ENCODE peak calls at places on chromosomes 5 and 9, in five cellular contexts. One of them, this sample, is unnamed.

GRCh38 chr5:16179936-16180788 is 571 bp upstream of the MARCHF11 start:
- DNase-seq in sigmoid colon: no peak
- DNase-seq in ovary: no peak
- DNase-seq in transverse colon: no peak
- DNase-seq in suprapubic skin: no peak
- DNase-seq in this sample: no peak

GRCh38 chr9:27088981-27089380 is 20.0 kb upstream of the TEK start:
- DNase-seq in sigmoid colon: no peak
- DNase-seq in ovary: no peak
- DNase-seq in transverse colon: no peak
- DNase-seq in suprapubic skin: no peak
- DNase-seq in this sample: no peak

GRCh38 chr5:139847790-139848507 is 52.3 kb downstream of the PSD2 start:
- DNase-seq in sigmoid colon: peak
- DNase-seq in ovary: peak
- DNase-seq in transverse colon: peak
- DNase-seq in suprapubic skin: peak
- DNase-seq in this sample: peak

GRCh38 chr9:85603920-85604319 is 137.8 kb downstream of the AGTPBP1 start:
- DNase-seq in sigmoid colon: no peak
- DNase-seq in ovary: no peak
- DNase-seq in transverse colon: no peak
- DNase-seq in suprapubic skin: no peak
- DNase-seq in this sample: no peak

GRCh38 chr5:93591323-93591945 is 8.4 kb downstream of the NR2F1 start:
- DNase-seq in sigmoid colon: no peak
- DNase-seq in ovary: no peak
- DNase-seq in transverse colon: no peak
- DNase-seq in suprapubic skin: no peak
- DNase-seq in this sample: no peak

GRCh38 chr9:114289106-114289505 is 33.8 kb upstream of the ORM1 start:
- DNase-seq in sigmoid colon: peak
- DNase-seq in ovary: peak
- DNase-seq in transverse colon: peak
- DNase-seq in suprapubic skin: peak
- DNase-seq in this sample: no peak

GRCh38 chr9:137313326-137313920 is 11.4 kb upstream of the NRARP start:
- DNase-seq in sigmoid colon: peak
- DNase-seq in ovary: no peak
- DNase-seq in transverse colon: no peak
- DNase-seq in suprapubic skin: peak
- DNase-seq in this sample: no peak

GRCh38 chr5:27947088-27947487 is 908.7 kb upstream of the CDH9 start:
- DNase-seq in sigmoid colon: no peak
- DNase-seq in ovary: no peak
- DNase-seq in transverse colon: no peak
- DNase-seq in suprapubic skin: no peak
- DNase-seq in this sample: no peak

GRCh38 chr9:136665111-136665703 is 2.5 kb downstream of the EGFL7 start:
- DNase-seq in sigmoid colon: no peak
- DNase-seq in ovary: no peak
- DNase-seq in transverse colon: no peak
- DNase-seq in suprapubic skin: no peak
- DNase-seq in this sample: no peak

GRCh38 chr5:174520420-174521396 is 203.7 kb upstream of the MSX2 start:
- DNase-seq in sigmoid colon: no peak
- DNase-seq in ovary: no peak
- DNase-seq in transverse colon: peak
- DNase-seq in suprapubic skin: no peak
- DNase-seq in this sample: peak

GRCh38 chr5:29367176-29367833 is 1826.2 kb upstream of the CDH6 start:
- DNase-seq in sigmoid colon: no peak
- DNase-seq in ovary: no peak
- DNase-seq in transverse colon: no peak
- DNase-seq in suprapubic skin: no peak
- DNase-seq in this sample: no peak

GRCh38 chr5:1792842-1793266 is 6.8 kb downstream of the MRPL36 start:
- DNase-seq in sigmoid colon: peak
- DNase-seq in ovary: no peak
- DNase-seq in transverse colon: peak
- DNase-seq in suprapubic skin: peak
- DNase-seq in this sample: peak

GRCh38 chr5:136212252-136212721 is 19.3 kb upstream of the SMIM32 start:
- DNase-seq in sigmoid colon: peak
- DNase-seq in ovary: peak
- DNase-seq in transverse colon: peak
- DNase-seq in suprapubic skin: peak
- DNase-seq in this sample: peak

GRCh38 chr9:35079041-35079425 is 709 bp downstream of the FANCG start:
- DNase-seq in sigmoid colon: peak
- DNase-seq in ovary: no peak
- DNase-seq in transverse colon: no peak
- DNase-seq in suprapubic skin: no peak
- DNase-seq in this sample: no peak

GRCh38 chr5:59021837-59022514 is 439.1 kb downstream of the RAB3C start:
- DNase-seq in sigmoid colon: peak
- DNase-seq in ovary: no peak
- DNase-seq in transverse colon: peak
- DNase-seq in suprapubic skin: no peak
- DNase-seq in this sample: peak

GRCh38 chr5:32443541-32444190 is 874 bp downstream of the ZFR start:
- DNase-seq in sigmoid colon: no peak
- DNase-seq in ovary: peak
- DNase-seq in transverse colon: peak
- DNase-seq in suprapubic skin: peak
- DNase-seq in this sample: no peak

GRCh38 chr5:34008721-34009120 is 871 bp upstream of the AMACR start:
- DNase-seq in sigmoid colon: no peak
- DNase-seq in ovary: no peak
- DNase-seq in transverse colon: no peak
- DNase-seq in suprapubic skin: no peak
- DNase-seq in this sample: no peak

GRCh38 chr5:31889131-31889561 is 250.2 kb downstream of the PDZD2 start:
- DNase-seq in sigmoid colon: no peak
- DNase-seq in ovary: no peak
- DNase-seq in transverse colon: no peak
- DNase-seq in suprapubic skin: no peak
- DNase-seq in this sample: peak

GRCh38 chr5:106202035-106202434 is 1468.7 kb downstream of the EFNA5 start:
- DNase-seq in sigmoid colon: no peak
- DNase-seq in ovary: no peak
- DNase-seq in transverse colon: no peak
- DNase-seq in suprapubic skin: no peak
- DNase-seq in this sample: no peak

GRCh38 chr9:88777498-88778312 is 213.6 kb upstream of the S1PR3 start:
- DNase-seq in sigmoid colon: no peak
- DNase-seq in ovary: no peak
- DNase-seq in transverse colon: no peak
- DNase-seq in suprapubic skin: no peak
- DNase-seq in this sample: no peak

GRCh38 chr9:16653491-16654407 is 216.7 kb downstream of the BNC2 start:
- DNase-seq in sigmoid colon: peak
- DNase-seq in ovary: peak
- DNase-seq in transverse colon: peak
- DNase-seq in suprapubic skin: no peak
- DNase-seq in this sample: no peak

GRCh38 chr5:61625682-61626620 is 293.9 kb downstream of the ZSWIM6 start:
- DNase-seq in sigmoid colon: peak
- DNase-seq in ovary: peak
- DNase-seq in transverse colon: peak
- DNase-seq in suprapubic skin: peak
- DNase-seq in this sample: peak

GRCh38 chr9:82382887-82383616 is 394.5 kb downstream of the SPATA31D1 start:
- DNase-seq in sigmoid colon: no peak
- DNase-seq in ovary: no peak
- DNase-seq in transverse colon: no peak
- DNase-seq in suprapubic skin: no peak
- DNase-seq in this sample: no peak

GRCh38 chr5:142151436-142152382 is 43.1 kb downstream of the NDFIP1 start:
- DNase-seq in sigmoid colon: no peak
- DNase-seq in ovary: no peak
- DNase-seq in transverse colon: peak
- DNase-seq in suprapubic skin: no peak
- DNase-seq in this sample: peak

DNA sequence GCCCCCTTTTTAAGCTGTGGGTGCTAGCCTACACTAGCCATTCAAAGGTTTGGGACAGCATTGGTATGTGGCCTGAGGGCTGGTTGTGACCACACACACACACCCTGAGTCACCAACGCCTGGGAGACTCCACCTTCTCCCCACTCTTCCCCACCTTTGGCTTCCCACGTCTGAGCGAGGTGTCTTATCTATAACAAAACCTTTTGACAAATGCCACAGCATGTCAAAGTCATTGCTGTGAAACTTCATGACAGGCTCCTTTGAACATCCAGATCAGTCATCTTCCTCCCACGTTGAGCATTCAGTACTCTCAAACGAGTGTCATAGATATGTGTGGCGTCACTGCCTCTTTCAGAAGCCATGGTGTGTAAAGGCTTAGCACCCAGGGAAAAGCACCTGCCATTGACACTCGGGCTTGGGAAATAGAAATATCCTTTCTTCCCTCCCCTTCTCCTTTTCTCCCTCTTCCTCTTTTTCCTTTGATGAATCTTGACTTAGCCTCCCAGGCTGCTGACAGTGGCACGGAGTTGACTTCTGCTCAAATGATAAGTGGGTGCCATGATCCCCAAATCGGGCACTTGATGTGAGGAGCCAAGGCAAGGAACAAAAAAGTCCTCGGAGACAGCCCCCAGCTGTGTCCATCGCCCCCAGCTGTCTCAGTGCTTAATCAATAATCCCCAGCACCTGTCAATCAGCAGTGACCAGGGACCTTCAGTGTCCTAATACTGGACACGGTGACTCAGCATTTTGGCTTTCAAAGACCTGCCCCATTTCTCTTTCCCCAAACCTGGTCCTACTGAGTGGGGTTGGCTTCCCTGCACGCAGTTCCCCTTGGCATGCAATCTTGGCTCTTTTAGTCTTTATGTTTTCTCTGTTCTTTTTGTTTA is 114.8 kb downstream of the FGF18 start:
- DNase-seq in sigmoid colon: no peak
- DNase-seq in ovary: no peak
- DNase-seq in transverse colon: no peak
- DNase-seq in suprapubic skin: no peak
- DNase-seq in this sample: peak
- TF ChIP-seq EP300 in sigmoid colon: no peak
- TF ChIP-seq EP300 in ovary: no peak
- TF ChIP-seq EP300 in transverse colon: no peak
- TF ChIP-seq EP300 in suprapubic skin: no peak
- TF ChIP-seq EP300 in this sample: no peak

GRCh38 chr9:106619211-106619610 is 243.8 kb upstream of the ZNF462 start:
- DNase-seq in sigmoid colon: no peak
- DNase-seq in ovary: no peak
- DNase-seq in transverse colon: no peak
- DNase-seq in suprapubic skin: no peak
- DNase-seq in this sample: no peak
- H3K27ac ChIP-seq in sigmoid colon: no peak
- H3K27ac ChIP-seq in ovary: no peak
- H3K27ac ChIP-seq in transverse colon: no peak
- H3K27ac ChIP-seq in suprapubic skin: no peak
- H3K27ac ChIP-seq in this sample: no peak

DNA sequence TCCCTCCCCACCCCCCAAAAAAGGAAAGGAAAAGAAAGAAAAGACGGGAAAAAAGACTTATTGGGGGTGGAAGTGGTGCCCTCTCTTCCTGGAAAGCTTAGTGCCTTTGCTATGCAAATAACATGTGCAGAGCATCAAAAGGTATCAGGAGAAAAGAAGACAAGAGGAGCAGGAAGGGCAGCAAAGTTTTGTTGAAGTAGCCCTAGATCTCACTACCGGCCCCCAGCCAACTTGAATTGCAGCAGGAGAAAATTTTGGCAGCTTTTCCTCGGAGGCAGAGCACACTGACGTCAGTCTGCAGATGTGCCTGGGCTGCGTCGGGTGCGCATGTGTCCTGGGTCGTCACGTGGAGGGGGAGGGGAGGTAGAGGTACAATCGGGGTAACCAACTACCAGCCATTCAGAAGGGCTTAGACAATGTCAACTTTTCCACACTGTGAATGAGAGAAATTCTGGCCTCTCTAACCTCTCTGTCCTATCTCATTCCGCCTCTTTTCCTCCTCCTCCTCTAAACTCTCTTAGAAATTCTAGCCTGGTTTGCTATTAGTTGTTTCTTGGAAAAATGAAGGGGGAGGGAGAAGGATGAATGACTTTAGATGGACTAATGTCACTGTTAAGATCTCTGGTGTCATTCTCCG is at the start of gene ADAMTS6:
- DNase-seq in sigmoid colon: peak
- DNase-seq in ovary: peak
- DNase-seq in transverse colon: peak
- DNase-seq in suprapubic skin: peak
- DNase-seq in this sample: peak
- TF ChIP-seq POLR2A in sigmoid colon: peak
- TF ChIP-seq POLR2A in ovary: peak
- TF ChIP-seq POLR2A in transverse colon: no peak
- TF ChIP-seq POLR2A in suprapubic skin: no peak
- TF ChIP-seq POLR2A in this sample: no peak

DNA sequence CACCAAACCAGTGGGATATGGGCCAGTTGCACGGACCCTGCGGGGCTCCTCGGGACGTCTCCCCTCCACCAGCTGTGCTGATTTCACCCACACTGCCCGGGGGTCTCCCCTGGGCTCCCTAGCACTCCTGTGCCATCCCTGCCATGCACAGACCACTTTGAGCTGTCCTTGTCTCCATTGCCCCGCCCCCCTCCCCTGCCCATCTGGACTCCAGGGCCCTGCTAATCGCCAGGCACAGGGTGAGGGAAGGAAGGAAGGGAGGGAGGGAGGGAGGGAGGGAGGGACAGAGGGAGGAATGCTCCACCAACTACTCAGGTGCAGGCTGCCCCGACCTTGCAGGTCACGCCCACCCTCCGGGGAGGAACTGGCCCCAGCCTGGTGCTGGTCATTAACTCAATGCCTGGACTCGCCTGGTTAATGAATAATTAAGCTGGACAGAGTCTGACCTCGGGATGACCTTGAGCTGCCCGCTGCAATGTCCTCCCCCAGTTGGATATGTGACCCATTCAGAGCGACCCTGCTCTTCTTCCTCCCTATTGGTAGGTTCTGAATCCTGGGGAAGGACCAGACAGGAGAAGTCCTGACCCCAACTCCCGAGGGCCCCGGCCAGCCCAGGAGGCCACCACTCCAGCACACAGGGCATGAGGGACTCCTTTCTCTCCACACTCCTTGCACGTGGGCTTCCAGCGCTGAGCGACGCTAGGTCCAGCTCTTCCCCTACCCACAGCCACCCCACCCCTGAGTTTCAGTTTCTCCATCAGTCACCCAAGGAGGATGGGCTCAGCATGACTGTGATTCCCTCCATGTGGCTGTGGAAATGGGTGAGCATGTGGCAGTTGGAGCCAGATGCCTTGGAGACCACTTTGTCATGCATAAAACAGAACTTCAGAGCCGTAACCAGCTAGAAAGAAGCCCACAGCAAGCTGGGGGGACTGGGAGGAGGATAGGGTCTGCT is 62.1 kb downstream of the C9orf50 start:
- DNase-seq in sigmoid colon: no peak
- DNase-seq in ovary: no peak
- DNase-seq in transverse colon: no peak
- DNase-seq in suprapubic skin: no peak
- DNase-seq in this sample: peak
- TF ChIP-seq EP300 in sigmoid colon: no peak
- TF ChIP-seq EP300 in ovary: no peak
- TF ChIP-seq EP300 in transverse colon: no peak
- TF ChIP-seq EP300 in suprapubic skin: no peak
- TF ChIP-seq EP300 in this sample: no peak

GRCh38 chr5:107542428-107542827 is 128.3 kb downstream of the EFNA5 start:
- DNase-seq in sigmoid colon: peak
- DNase-seq in ovary: peak
- DNase-seq in transverse colon: peak
- DNase-seq in suprapubic skin: peak
- DNase-seq in this sample: peak
- H3K27ac ChIP-seq in sigmoid colon: peak
- H3K27ac ChIP-seq in ovary: no peak
- H3K27ac ChIP-seq in transverse colon: peak
- H3K27ac ChIP-seq in suprapubic skin: peak
- H3K27ac ChIP-seq in this sample: peak